ENCODE peak calls at places on chromosomes 6 and 20, in nine cellular contexts. J, P, I, D, U, B, E, T and R are unnamed samples.
A peak's percentile ranks its signal among the peaks of the same experiment; 100 is the strongest.

GRCh38 chr20:3786665-3787639 is at the start of gene CENPB:
- DNase-seq in J (peak; percentile 93), P (peak; percentile 76), I (peak; percentile 94), D (peak; percentile 76), U (peak; percentile 94), B (peak; percentile 92), E (peak; percentile 57), T (peak; percentile 92), R (peak; percentile 93)

GRCh38 chr20:50663095-50663821 is 28.1 kb downstream of the RIPOR3 start:
- DNase-seq in J (no peak), P (no peak), I (no peak), D (no peak), U (no peak), B (peak; percentile 58), E (peak; percentile 36), T (peak; percentile 82), R (no peak)

GRCh38 chr6:89269981-89270380 is 45.1 kb downstream of the GABRR2 start:
- DNase-seq in J (no peak), P (no peak), I (no peak), D (no peak), U (no peak), B (peak; percentile 9), E (no peak), T (no peak), R (no peak)

GRCh38 chr6:8930009-8930408 is 494.7 kb upstream of the SLC35B3 start:
- DNase-seq in J (no peak), P (no peak), I (no peak), D (no peak), U (no peak), B (no peak), E (no peak), T (no peak), R (no peak)

GRCh38 chr6:45613678-45614077 is 235.9 kb upstream of the SUPT3H start:
- DNase-seq in J (peak; percentile 22), P (peak; percentile 80), I (peak; percentile 47), D (peak; percentile 48), U (peak; percentile 79), B (no peak), E (no peak), T (no peak), R (peak; percentile 42)

GRCh38 chr20:235891-236290 is 8.8 kb downstream of the DEFB129 start:
- DNase-seq in J (no peak), P (no peak), I (no peak), D (no peak), U (no peak), B (peak; percentile 54), E (no peak), T (no peak), R (no peak)

GRCh38 chr6:5143625-5144311 is 58.6 kb downstream of the PPP1R3G start:
- DNase-seq in J (peak; percentile 86), P (peak; percentile 77), I (peak; percentile 93), D (peak; percentile 59), U (peak; percentile 91), B (peak; percentile 92), E (peak; percentile 46), T (peak; percentile 87), R (peak; percentile 80)

GRCh38 chr20:63598479-63599395 is 24.7 kb upstream of the HELZ2 start:
- DNase-seq in J (no peak), P (no peak), I (no peak), D (no peak), U (no peak), B (no peak), E (no peak), T (no peak), R (no peak)

GRCh38 chr20:63483834-63484233 is 11.4 kb upstream of the KCNQ2 start:
- DNase-seq in J (no peak), P (no peak), I (no peak), D (no peak), U (no peak), B (no peak), E (no peak), T (no peak), R (no peak)

GRCh38 chr6:22079788-22080187 is 217.0 kb downstream of the PRL start:
- DNase-seq in J (no peak), P (peak; percentile 78), I (no peak), D (no peak), U (no peak), B (no peak), E (no peak), T (no peak), R (peak; percentile 31)

GRCh38 chr20:46552460-46553420 is 2.3 kb upstream of the OCSTAMP start:
- DNase-seq in J (no peak), P (no peak), I (no peak), D (no peak), U (no peak), B (no peak), E (no peak), T (no peak), R (no peak)

GRCh38 chr6:38507173-38507572 is 132.6 kb downstream of the BTBD9 start:
- DNase-seq in J (no peak), P (no peak), I (no peak), D (no peak), U (no peak), B (no peak), E (no peak), T (no peak), R (no peak)

GRCh38 chr6:131937703-131938631 is 13.2 kb downstream of the CCN2 start:
- DNase-seq in J (no peak), P (peak; percentile 88), I (no peak), D (no peak), U (no peak), B (no peak), E (no peak), T (no peak), R (peak; percentile 35)

GRCh38 chr6:163346529-163346961 is 68.0 kb upstream of the QKI start:
- DNase-seq in J (no peak), P (no peak), I (no peak), D (no peak), U (no peak), B (no peak), E (no peak), T (no peak), R (no peak)

GRCh38 chr6:90082847-90083246 is 188.6 kb downstream of the GJA10 start:
- DNase-seq in J (no peak), P (no peak), I (no peak), D (no peak), U (no peak), B (no peak), E (no peak), T (no peak), R (no peak)

GRCh38 chr6:105493776-105494175 is 90.9 kb upstream of the PREP start:
- DNase-seq in J (no peak), P (no peak), I (no peak), D (no peak), U (no peak), B (no peak), E (no peak), T (no peak), R (no peak)

GRCh38 chr6:166341915-166342292 is 441 bp downstream of the SFT2D1 start:
- DNase-seq in J (no peak), P (no peak), I (no peak), D (no peak), U (no peak), B (no peak), E (no peak), T (peak; percentile 27), R (no peak)

DNA sequence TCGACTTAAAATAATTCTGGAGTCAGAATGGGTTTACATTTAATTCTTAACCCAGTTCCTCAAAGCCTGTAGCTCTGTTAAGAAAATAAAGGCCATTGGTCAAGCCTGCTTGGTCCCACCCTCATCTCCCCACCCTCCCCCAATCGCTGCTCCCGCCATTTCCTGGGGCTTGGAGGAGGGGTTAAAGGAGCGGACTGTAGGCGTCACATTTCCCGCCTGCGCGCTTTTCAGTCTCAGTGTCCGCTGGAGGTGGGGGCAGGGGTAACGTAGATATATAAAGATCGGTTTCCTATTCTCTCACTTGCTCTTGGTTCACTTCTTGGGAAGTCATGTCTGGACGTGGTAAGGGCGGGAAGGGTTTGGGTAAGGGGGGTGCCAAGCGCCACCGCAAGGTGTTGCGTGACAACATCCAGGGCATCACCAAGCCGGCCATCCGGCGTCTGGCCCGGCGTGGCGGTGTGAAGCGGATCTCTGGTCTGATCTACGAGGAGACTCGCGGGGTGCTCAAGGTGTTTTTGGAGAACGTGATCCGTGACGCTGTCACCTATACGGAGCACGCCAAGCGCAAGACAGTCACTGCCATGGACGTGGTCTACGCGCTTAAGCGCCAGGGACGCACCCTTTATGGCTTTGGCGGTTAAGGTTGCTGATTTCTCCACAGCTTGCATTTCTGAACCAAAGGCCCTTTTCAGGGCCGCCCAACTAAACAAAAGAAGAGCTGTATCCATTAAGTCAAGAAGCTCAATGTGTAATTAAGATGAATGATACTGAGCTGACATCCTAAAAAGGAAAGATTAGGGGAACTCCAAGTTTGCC is 59.0 kb downstream of the TRIM38 start:
- DNase-seq in J (peak; percentile 92), P (peak; percentile 93), I (peak; percentile 98), D (peak; percentile 85), U (peak; percentile 98), B (peak; percentile 95), E (peak; percentile 95), T (peak; percentile 90), R (peak; percentile 95)
- TF ChIP-seq POLR2A in J (peak; percentile 90), P (peak; percentile 91), I (peak; percentile 53), D (peak; percentile 54), U (peak; percentile 74), B (peak; percentile 56), E (peak; percentile 98), T (peak; percentile 83), R (no peak)

DNA sequence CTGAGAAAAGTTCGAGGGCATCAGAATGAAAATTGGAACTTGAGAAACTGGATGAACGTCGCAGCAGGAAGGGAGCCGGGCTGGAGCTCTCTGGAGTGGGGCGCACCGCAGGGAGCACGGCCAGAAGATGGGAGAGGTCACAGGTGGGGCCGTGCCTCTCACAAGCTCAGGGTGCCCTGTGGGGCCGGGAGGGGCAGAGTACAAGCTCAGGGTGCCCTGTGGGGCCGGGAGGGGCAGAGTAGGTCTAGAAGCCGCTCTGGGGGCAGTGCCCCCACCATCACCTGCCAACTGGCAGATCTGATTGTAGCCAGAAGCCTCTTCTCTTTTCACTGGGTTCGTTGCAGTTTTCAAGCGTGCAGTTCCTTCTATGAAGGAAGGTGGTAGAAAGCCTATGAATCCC is 61.1 kb upstream of the SNX9 start:
- DNase-seq in J (no peak), P (no peak), I (no peak), D (no peak), U (no peak), B (no peak), E (no peak), T (no peak), R (no peak)
- H3K27ac ChIP-seq in J (no peak overlapping the region), P (no peak overlapping the region), I (no peak overlapping the region), D (no peak overlapping the region), U (no peak overlapping the region), B (no peak overlapping the region), E (no peak overlapping the region), T (peak overlapping the region; percentile 82), R (no peak overlapping the region)

DNA sequence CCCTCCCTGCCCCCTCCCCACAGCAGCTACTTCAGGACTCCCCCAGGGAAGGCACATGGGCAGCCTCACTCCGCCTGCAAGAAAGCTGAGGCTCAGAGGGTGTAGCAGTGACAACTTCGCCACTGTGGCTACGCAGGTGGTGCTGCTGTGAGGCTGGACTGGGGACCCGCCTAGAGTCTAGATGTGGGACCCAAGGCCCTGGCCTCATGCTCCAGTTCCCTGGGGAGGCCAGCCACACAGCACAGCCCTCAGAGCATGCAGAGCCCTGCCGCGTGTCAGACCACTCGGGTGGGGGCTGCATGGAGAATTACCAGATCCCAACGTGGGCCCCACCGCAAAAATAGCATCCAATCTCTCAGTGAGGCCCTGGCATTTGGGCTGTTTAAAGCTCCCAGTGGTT is 30.8 kb upstream of the VSTM2L start:
- DNase-seq in J (no peak), P (no peak), I (no peak), D (no peak), U (no peak), B (no peak), E (no peak), T (no peak), R (no peak)
- H3K36me3 ChIP-seq in J (no peaks in the 10 kb centered on the region), P (peaks cover 22% of the 10 kb centered on the region), I (peaks cover 58% of the 10 kb centered on the region), D (no peaks in the 10 kb centered on the region), U (peaks cover 34% of the 10 kb centered on the region), B (no peaks in the 10 kb centered on the region), E (no peaks in the 10 kb centered on the region), T (no peaks in the 10 kb centered on the region), R (peaks cover 43% of the 10 kb centered on the region)

GRCh38 chr6:7196019-7196402 is 88.2 kb downstream of the RREB1 start:
- DNase-seq in J (no peak), P (no peak), I (no peak), D (no peak), U (no peak), B (peak; percentile 52), E (no peak), T (no peak), R (no peak)
- TF ChIP-seq POLR2A in J (no peak), P (no peak), I (no peak), D (no peak), U (no peak), B (no peak), E (no peak), T (no peak), R (no peak)